ENCODE peak calls at places on chromosomes 6 and 20, in ten cellular contexts. M, H, X, Q, Z, R, A, F, P and B are unnamed samples.

GRCh38 chr6:46453756-46454316 is 37.4 kb downstream of the RCAN2 start:
- DNase-seq in Z (no peak), P (no peak), H (no peak), R (no peak), Q (no peak), X (no peak), F (no peak), M (peak; percentile 54), A (no peak), B (no peak)

GRCh38 chr6:85942844-85943243 is 300.2 kb upstream of the SYNCRIP start:
- DNase-seq in A (no peak), H (no peak), Z (no peak), P (no peak), Q (no peak), F (no peak), X (no peak), R (no peak), M (no peak), B (no peak)

GRCh38 chr6:134425521-134426316 is 107.8 kb upstream of the SGK1 start:
- DNase-seq in H (no peak), A (no peak), Z (no peak), F (no peak), X (no peak), R (peak; percentile 44), M (no peak), Q (no peak), P (no peak), B (no peak)

GRCh38 chr6:56595490-56596122 is 47.1 kb downstream of the DST start:
- DNase-seq in H (peak; percentile 57), A (peak; percentile 77), X (peak; percentile 11), M (peak; percentile 62), R (peak; percentile 81), F (no peak), P (no peak), Z (peak; percentile 29), Q (no peak), B (peak; percentile 35)

GRCh38 chr20:58884966-58885365 is 32.5 kb downstream of the GNAS start:
- DNase-seq in F (no peak), R (no peak), P (no peak), H (no peak), M (no peak), Q (no peak), X (no peak), A (no peak), Z (no peak), B (no peak)

GRCh38 chr6:4564746-4565145 is 211.5 kb upstream of the CDYL start:
- DNase-seq in A (no peak), X (no peak), F (no peak), H (peak; percentile 43), P (no peak), Q (no peak), R (no peak), M (no peak), Z (no peak), B (no peak)

GRCh38 chr6:158596861-158597260 is 37.0 kb downstream of the TMEM181 start:
- DNase-seq in A (no peak), R (no peak), Z (no peak), M (no peak), P (no peak), Q (no peak), H (no peak), X (no peak), F (no peak), B (no peak)

GRCh38 chr6:79670789-79671188 is 39.7 kb downstream of the SH3BGRL2 start:
- DNase-seq in M (no peak), Q (no peak), Z (no peak), H (no peak), F (no peak), X (no peak), R (no peak), P (no peak), A (no peak), B (no peak)

GRCh38 chr6:17525637-17526036 is 74.5 kb upstream of the FAM8A1 start:
- DNase-seq in R (no peak), Z (no peak), M (no peak), F (no peak), A (no peak), Q (no peak), H (no peak), X (no peak), P (no peak), B (no peak)